ENCODE peak calls at places on chromosomes 6 and 20, in nine cellular contexts. G is brain microvascular endothelial cell, Z is AG10803, M is MM.1S, A is cardiac fibroblast, T is K562, D is A549, Y is GM13977, B is neural crest cell. K is an unnamed sample.

GRCh38 chr6:72769459-72770125 is 147.7 kb downstream of the KCNQ5 start:
- DNase-seq in G (no peak), Z (no peak), M (peak; percentile 41), A (no peak), T (no peak), D (no peak), Y (no peak), B (no peak), K (peak; percentile 8)

GRCh38 chr6:124742971-124743370 is 219.3 kb upstream of the RNF217 start:
- DNase-seq in G (no peak), Z (no peak), M (no peak), A (no peak), T (no peak), D (no peak), Y (no peak), B (no peak), K (no peak)

GRCh38 chr6:33313709-33314514 is at the start of gene TAPBP:
- DNase-seq in G (peak; percentile 45), Z (peak; percentile 46), M (peak; percentile 87), A (peak; percentile 61), T (peak; percentile 60), D (peak; percentile 32), Y (peak; percentile 89), B (no peak), K (peak; percentile 90)

GRCh38 chr6:104526383-104526782 is 333.3 kb downstream of the HACE1 start:
- DNase-seq in G (no peak), Z (no peak), M (no peak), A (peak; percentile 52), T (no peak), D (no peak), Y (no peak), B (no peak), K (no peak)

GRCh38 chr6:86042214-86042613 is 399.5 kb upstream of the SYNCRIP start:
- DNase-seq in G (no peak), Z (no peak), M (no peak), A (no peak), T (no peak), D (no peak), Y (no peak), B (no peak), K (no peak)

GRCh38 chr20:37979021-37979985 is 54.0 kb downstream of the TTI1 start:
- DNase-seq in G (no peak), Z (no peak), M (no peak), A (no peak), T (no peak), D (no peak), Y (no peak), B (no peak), K (no peak)

GRCh38 chr6:43890197-43891062 is 120.4 kb downstream of the VEGFA start:
- DNase-seq in G (no peak), Z (no peak), M (no peak), A (no peak), T (no peak), D (no peak), Y (no peak), B (no peak), K (no peak)

GRCh38 chr20:13202553-13202952 is 18.5 kb upstream of the ISM1 start:
- DNase-seq in G (no peak), Z (no peak), M (peak; percentile 46), A (no peak), T (no peak), D (no peak), Y (no peak), B (no peak), K (no peak)

GRCh38 chr6:114398481-114398880 is 55.7 kb upstream of the HS3ST5 start:
- DNase-seq in G (no peak), Z (no peak), M (no peak), A (no peak), T (no peak), D (no peak), Y (no peak), B (no peak), K (no peak)

GRCh38 chr20:57746832-57747404 is 37.1 kb upstream of the PMEPA1 start:
- DNase-seq in G (no peak), Z (no peak), M (no peak), A (no peak), T (no peak), D (no peak), Y (no peak), B (no peak), K (no peak)

GRCh38 chr6:130978660-130979396 is 84.2 kb downstream of the EPB41L2 start:
- DNase-seq in G (no peak), Z (no peak), M (no peak), A (no peak), T (no peak), D (no peak), Y (no peak), B (no peak), K (no peak)

GRCh38 chr6:167153523-167153959 is 4.2 kb downstream of the GPR31 start:
- DNase-seq in G (peak; percentile 12), Z (peak; percentile 27), M (peak; percentile 22), A (peak; percentile 28), T (no peak), D (no peak), Y (peak; percentile 80), B (no peak), K (peak; percentile 75)

GRCh38 chr20:46001498-46001897 is 7.2 kb upstream of the MMP9 start:
- DNase-seq in G (no peak), Z (no peak), M (no peak), A (no peak), T (no peak), D (no peak), Y (no peak), B (no peak), K (no peak)
- TF ChIP-seq CTCF in G (no peak), Z (no peak), M (no peak), A (no peak), T (no peak), D (no peak), Y (no peak), B (no peak), K (no peak)

GRCh38 chr20:44728835-44729342 is 13.7 kb downstream of the CCN5 start:
- DNase-seq in G (peak; percentile 56), Z (peak; percentile 91), M (no peak), A (peak; percentile 87), T (no peak), D (peak; percentile 97), Y (no peak), B (no peak), K (no peak)

GRCh38 chr20:44723798-44724362 is 8.7 kb downstream of the CCN5 start:
- DNase-seq in G (no peak), Z (no peak), M (no peak), A (no peak), T (no peak), D (no peak), Y (no peak), B (no peak), K (no peak)

GRCh38 chr20:44724423-44725091 is 9.4 kb downstream of the CCN5 start:
- DNase-seq in G (no peak), Z (no peak), M (no peak), A (no peak), T (peak; percentile 33), D (no peak), Y (no peak), B (no peak), K (no peak)

GRCh38 chr20:44725852-44726251 is 10.7 kb downstream of the CCN5 start:
- DNase-seq in G (no peak), Z (no peak), M (no peak), A (no peak), T (no peak), D (no peak), Y (no peak), B (no peak), K (no peak)

GRCh38 chr20:44727039-44727438 is 11.9 kb downstream of the CCN5 start:
- DNase-seq in G (no peak), Z (no peak), M (no peak), A (no peak), T (no peak), D (no peak), Y (no peak), B (no peak), K (no peak)
- TF ChIP-seq CTCF in G (no peak), Z (no peak), M (no peak), A (no peak), T (peak; percentile 38), D (no peak), Y (no peak), B (no peak), K (no peak)

GRCh38 chr6:27870486-27870885 is 41.7 kb downstream of the OR2B2 start:
- DNase-seq in G (no peak), Z (peak; percentile 4), M (no peak), A (no peak), T (no peak), D (no peak), Y (no peak), B (no peak), K (no peak)

GRCh38 chr6:27867941-27868705 is 44.1 kb downstream of the OR2B2 start:
- DNase-seq in G (no peak), Z (peak; percentile 1), M (no peak), A (no peak), T (no peak), D (no peak), Y (no peak), B (no peak), K (no peak)

GRCh38 chr6:27872634-27873028 is 39.6 kb downstream of the OR2B2 start:
- DNase-seq in G (no peak), Z (no peak), M (no peak), A (no peak), T (no peak), D (no peak), Y (peak; percentile 61), B (no peak), K (no peak)

GRCh38 chr6:27873101-27874030 is 38.8 kb downstream of the OR2B2 start:
- DNase-seq in G (no peak), Z (peak; percentile 78), M (no peak), A (peak; percentile 86), T (no peak), D (no peak), Y (peak; percentile 56), B (no peak), K (peak; percentile 44)

GRCh38 chr6:27871919-27872633 is 40.1 kb downstream of the OR2B2 start:
- DNase-seq in G (peak; percentile 96), Z (peak; percentile 95), M (peak; percentile 83), A (peak; percentile 98), T (no peak), D (peak; percentile 59), Y (peak; percentile 89), B (peak; percentile 64), K (peak; percentile 86)
- TF ChIP-seq CTCF in G (peak; percentile 45), Z (peak; percentile 23), M (no peak), A (peak; percentile 21), T (no peak), D (no peak), Y (peak; percentile 64), B (no peak), K (peak; percentile 56)

GRCh38 chr6:57329933-57330332 is 12.5 kb downstream of the PRIM2 start:
- DNase-seq in G (no peak), Z (no peak), M (no peak), A (no peak), T (no peak), D (no peak), Y (no peak), B (no peak), K (no peak)

GRCh38 chr6:57328074-57328473 is 10.6 kb downstream of the PRIM2 start:
- DNase-seq in G (no peak), Z (no peak), M (no peak), A (no peak), T (no peak), D (no peak), Y (no peak), B (no peak), K (no peak)

GRCh38 chr6:57327311-57327710 is 9.9 kb downstream of the PRIM2 start:
- DNase-seq in G (no peak), Z (no peak), M (no peak), A (no peak), T (no peak), D (no peak), Y (no peak), B (no peak), K (no peak)

GRCh38 chr6:57324538-57324937 is 7.1 kb downstream of the PRIM2 start:
- DNase-seq in G (no peak), Z (peak; percentile 39), M (peak; percentile 11), A (peak; percentile 39), T (no peak), D (no peak), Y (no peak), B (no peak), K (no peak)
- TF ChIP-seq CTCF in G (peak; percentile 18), Z (peak; percentile 64), M (peak; percentile 42), A (peak; percentile 35), T (no peak), D (peak; percentile 57), Y (peak; percentile 45), B (peak; percentile 67), K (peak; percentile 26)

K was measured in GM10248.